ENCODE peak calls at places on chromosomes 16 and 17, in seven cellular contexts. One of them, this sample, is unnamed.

GRCh38 chr16:35210681-35211433 is 1751.4 kb downstream of the TP53TG3F start:
- DNase-seq in mucosa of descending colon: no peak
- DNase-seq in pancreas: no peak
- DNase-seq in psoas muscle: no peak
- DNase-seq in OCI-LY7: no peak
- DNase-seq in transverse colon: no peak
- DNase-seq in fibroblast of lung: no peak
- DNase-seq in this sample: no peak

GRCh38 chr17:68346448-68346847 is 55.2 kb downstream of the ARSG start:
- DNase-seq in mucosa of descending colon: peak; percentile 41
- DNase-seq in pancreas: no peak
- DNase-seq in psoas muscle: peak; percentile 61
- DNase-seq in OCI-LY7: peak; percentile 99
- DNase-seq in transverse colon: peak; percentile 62
- DNase-seq in fibroblast of lung: no peak
- DNase-seq in this sample: peak; percentile 71

GRCh38 chr16:56190903-56191806 is at the start of gene GNAO1:
- DNase-seq in mucosa of descending colon: peak; percentile 65
- DNase-seq in pancreas: peak; percentile 82
- DNase-seq in psoas muscle: peak; percentile 81
- DNase-seq in OCI-LY7: no peak
- DNase-seq in transverse colon: peak; percentile 56
- DNase-seq in fibroblast of lung: peak; percentile 56
- DNase-seq in this sample: peak; percentile 51

GRCh38 chr17:40548982-40549680 is 16.1 kb downstream of the CCR7 start:
- DNase-seq in mucosa of descending colon: peak; percentile 32
- DNase-seq in pancreas: peak; percentile 45
- DNase-seq in psoas muscle: peak; percentile 78
- DNase-seq in OCI-LY7: no peak
- DNase-seq in transverse colon: peak; percentile 40
- DNase-seq in fibroblast of lung: peak; percentile 86
- DNase-seq in this sample: peak; percentile 71

GRCh38 chr16:84617068-84617630 is 729 bp downstream of the COTL1 start:
- DNase-seq in mucosa of descending colon: peak; percentile 74
- DNase-seq in pancreas: no peak
- DNase-seq in psoas muscle: no peak
- DNase-seq in OCI-LY7: peak; percentile 64
- DNase-seq in transverse colon: peak; percentile 59
- DNase-seq in fibroblast of lung: no peak
- DNase-seq in this sample: peak; percentile 64

GRCh38 chr16:67278773-67279295 is 498 bp upstream of the PLEKHG4 start:
- DNase-seq in mucosa of descending colon: no peak
- DNase-seq in pancreas: no peak
- DNase-seq in psoas muscle: peak; percentile 56
- DNase-seq in OCI-LY7: no peak
- DNase-seq in transverse colon: peak; percentile 40
- DNase-seq in fibroblast of lung: no peak
- DNase-seq in this sample: peak; percentile 68

GRCh38 chr17:1644493-1645206 is 882 bp downstream of the SCARF1 start:
- DNase-seq in mucosa of descending colon: no peak
- DNase-seq in pancreas: no peak
- DNase-seq in psoas muscle: no peak
- DNase-seq in OCI-LY7: no peak
- DNase-seq in transverse colon: no peak
- DNase-seq in fibroblast of lung: peak; percentile 67
- DNase-seq in this sample: no peak

GRCh38 chr17:12959441-12959840 is 58.4 kb downstream of the ELAC2 start:
- DNase-seq in mucosa of descending colon: no peak
- DNase-seq in pancreas: no peak
- DNase-seq in psoas muscle: no peak
- DNase-seq in OCI-LY7: no peak
- DNase-seq in transverse colon: no peak
- DNase-seq in fibroblast of lung: peak; percentile 79
- DNase-seq in this sample: no peak

GRCh38 chr16:81668243-81669097 is 110.6 kb upstream of the PLCG2 start:
- DNase-seq in mucosa of descending colon: no peak
- DNase-seq in pancreas: no peak
- DNase-seq in psoas muscle: no peak
- DNase-seq in OCI-LY7: no peak
- DNase-seq in transverse colon: no peak
- DNase-seq in fibroblast of lung: no peak
- DNase-seq in this sample: no peak

GRCh38 chr17:45234641-45235040 is 13.0 kb downstream of the FMNL1 start:
- DNase-seq in mucosa of descending colon: no peak
- DNase-seq in pancreas: no peak
- DNase-seq in psoas muscle: no peak
- DNase-seq in OCI-LY7: peak; percentile 76
- DNase-seq in transverse colon: no peak
- DNase-seq in fibroblast of lung: no peak
- DNase-seq in this sample: no peak

GRCh38 chr16:25679468-25680010 is 12.2 kb upstream of the HS3ST4 start:
- DNase-seq in mucosa of descending colon: no peak
- DNase-seq in pancreas: no peak
- DNase-seq in psoas muscle: no peak
- DNase-seq in OCI-LY7: no peak
- DNase-seq in transverse colon: no peak
- DNase-seq in fibroblast of lung: no peak
- DNase-seq in this sample: no peak

GRCh38 chr16:51326131-51326856 is 175.2 kb upstream of the SALL1 start:
- DNase-seq in mucosa of descending colon: no peak
- DNase-seq in pancreas: no peak
- DNase-seq in psoas muscle: no peak
- DNase-seq in OCI-LY7: no peak
- DNase-seq in transverse colon: no peak
- DNase-seq in fibroblast of lung: peak; percentile 92
- DNase-seq in this sample: no peak

GRCh38 chr17:49971199-49971847 is 2.3 kb downstream of the DLX4 start:
- DNase-seq in mucosa of descending colon: no peak
- DNase-seq in pancreas: no peak
- DNase-seq in psoas muscle: no peak
- DNase-seq in OCI-LY7: no peak
- DNase-seq in transverse colon: no peak
- DNase-seq in fibroblast of lung: no peak
- DNase-seq in this sample: no peak

GRCh38 chr17:67620636-67621035 is 97.1 kb upstream of the NOL11 start:
- DNase-seq in mucosa of descending colon: no peak
- DNase-seq in pancreas: no peak
- DNase-seq in psoas muscle: no peak
- DNase-seq in OCI-LY7: no peak
- DNase-seq in transverse colon: no peak
- DNase-seq in fibroblast of lung: no peak
- DNase-seq in this sample: no peak

GRCh38 chr17:78360371-78361226 is 722 bp upstream of the SOCS3 start:
- DNase-seq in mucosa of descending colon: peak; percentile 98
- DNase-seq in pancreas: peak; percentile 100
- DNase-seq in psoas muscle: peak; percentile 97
- DNase-seq in OCI-LY7: peak; percentile 87
- DNase-seq in transverse colon: peak; percentile 97
- DNase-seq in fibroblast of lung: peak; percentile 72
- DNase-seq in this sample: peak; percentile 97

GRCh38 chr17:67198131-67198530 is 46.9 kb downstream of the HELZ start:
- DNase-seq in mucosa of descending colon: no peak
- DNase-seq in pancreas: no peak
- DNase-seq in psoas muscle: no peak
- DNase-seq in OCI-LY7: no peak
- DNase-seq in transverse colon: no peak
- DNase-seq in fibroblast of lung: no peak
- DNase-seq in this sample: no peak

GRCh38 chr17:16999931-17000625 is 28.2 kb upstream of the TNFRSF13B start:
- DNase-seq in mucosa of descending colon: no peak
- DNase-seq in pancreas: no peak
- DNase-seq in psoas muscle: no peak
- DNase-seq in OCI-LY7: no peak
- DNase-seq in transverse colon: no peak
- DNase-seq in fibroblast of lung: no peak
- DNase-seq in this sample: no peak

GRCh38 chr17:16995930-16996329 is 24.0 kb upstream of the TNFRSF13B start:
- DNase-seq in mucosa of descending colon: no peak
- DNase-seq in pancreas: no peak
- DNase-seq in psoas muscle: no peak
- DNase-seq in OCI-LY7: no peak
- DNase-seq in transverse colon: no peak
- DNase-seq in fibroblast of lung: no peak
- DNase-seq in this sample: no peak

GRCh38 chr17:16994626-16995025 is 22.7 kb upstream of the TNFRSF13B start:
- DNase-seq in mucosa of descending colon: no peak
- DNase-seq in pancreas: no peak
- DNase-seq in psoas muscle: no peak
- DNase-seq in OCI-LY7: no peak
- DNase-seq in transverse colon: no peak
- DNase-seq in fibroblast of lung: no peak
- DNase-seq in this sample: no peak

GRCh38 chr17:17001076-17001777 is 29.3 kb upstream of the TNFRSF13B start:
- DNase-seq in mucosa of descending colon: peak; percentile 11
- DNase-seq in pancreas: no peak
- DNase-seq in psoas muscle: no peak
- DNase-seq in OCI-LY7: no peak
- DNase-seq in transverse colon: no peak
- DNase-seq in fibroblast of lung: no peak
- DNase-seq in this sample: no peak

GRCh38 chr17:16997514-16998429 is 25.9 kb upstream of the TNFRSF13B start:
- DNase-seq in mucosa of descending colon: peak; percentile 86
- DNase-seq in pancreas: no peak
- DNase-seq in psoas muscle: no peak
- DNase-seq in OCI-LY7: peak; percentile 29
- DNase-seq in transverse colon: no peak
- DNase-seq in fibroblast of lung: no peak
- DNase-seq in this sample: no peak
- TF ChIP-seq CTCF in mucosa of descending colon: peak; percentile 54
- TF ChIP-seq CTCF in pancreas: no peak
- TF ChIP-seq CTCF in psoas muscle: no peak
- TF ChIP-seq CTCF in OCI-LY7: peak; percentile 58
- TF ChIP-seq CTCF in transverse colon: no peak
- TF ChIP-seq CTCF in fibroblast of lung: peak; percentile 61
- TF ChIP-seq CTCF in this sample: no peak

GRCh38 chr17:73452056-73452455 is 140.3 kb upstream of the CDC42EP4 start:
- DNase-seq in mucosa of descending colon: no peak
- DNase-seq in pancreas: no peak
- DNase-seq in psoas muscle: no peak
- DNase-seq in OCI-LY7: no peak
- DNase-seq in transverse colon: no peak
- DNase-seq in fibroblast of lung: no peak
- DNase-seq in this sample: no peak
- H3K4me3 ChIP-seq in mucosa of descending colon: no peak overlapping the region
- H3K4me3 ChIP-seq in pancreas: no peak overlapping the region
- H3K4me3 ChIP-seq in psoas muscle: no peak overlapping the region
- H3K4me3 ChIP-seq in OCI-LY7: no peak overlapping the region
- H3K4me3 ChIP-seq in transverse colon: no peak overlapping the region
- H3K4me3 ChIP-seq in fibroblast of lung: no peak overlapping the region
- H3K4me3 ChIP-seq in this sample: no peak overlapping the region

GRCh38 chr16:85651822-85652430 is 36.8 kb downstream of the GINS2 start:
- DNase-seq in mucosa of descending colon: no peak
- DNase-seq in pancreas: no peak
- DNase-seq in psoas muscle: no peak
- DNase-seq in OCI-LY7: no peak
- DNase-seq in transverse colon: no peak
- DNase-seq in fibroblast of lung: no peak
- DNase-seq in this sample: no peak
- H3K36me3 ChIP-seq in mucosa of descending colon: peaks cover 8% of the 10 kb centered on the region
- H3K36me3 ChIP-seq in pancreas: peaks cover 45% of the 10 kb centered on the region
- H3K36me3 ChIP-seq in psoas muscle: peaks cover 51% of the 10 kb centered on the region
- H3K36me3 ChIP-seq in OCI-LY7: peaks cover 76% of the 10 kb centered on the region
- H3K36me3 ChIP-seq in transverse colon: no peaks in the 10 kb centered on the region
- H3K36me3 ChIP-seq in fibroblast of lung: peaks cover 20% of the 10 kb centered on the region
- H3K36me3 ChIP-seq in this sample: peaks cover 72% of the 10 kb centered on the region

GRCh38 chr16:23836078-23836403 is 258 bp downstream of the PRKCB start:
- DNase-seq in mucosa of descending colon: no peak
- DNase-seq in pancreas: peak; percentile 54
- DNase-seq in psoas muscle: no peak
- DNase-seq in OCI-LY7: no peak
- DNase-seq in transverse colon: no peak
- DNase-seq in fibroblast of lung: no peak
- DNase-seq in this sample: peak; percentile 49

GRCh38 chr16:23836404-23837291 is 865 bp downstream of the PRKCB start:
- DNase-seq in mucosa of descending colon: peak; percentile 54
- DNase-seq in pancreas: peak; percentile 61
- DNase-seq in psoas muscle: peak; percentile 59
- DNase-seq in OCI-LY7: peak; percentile 75
- DNase-seq in transverse colon: peak; percentile 49
- DNase-seq in fibroblast of lung: no peak
- DNase-seq in this sample: peak; percentile 67

GRCh38 chr16:23837553-23838308 is 1.9 kb downstream of the PRKCB start:
- DNase-seq in mucosa of descending colon: no peak
- DNase-seq in pancreas: no peak
- DNase-seq in psoas muscle: no peak
- DNase-seq in OCI-LY7: peak; percentile 65
- DNase-seq in transverse colon: no peak
- DNase-seq in fibroblast of lung: no peak
- DNase-seq in this sample: no peak

GRCh38 chr16:23840310-23840709 is 4.5 kb downstream of the PRKCB start:
- DNase-seq in mucosa of descending colon: no peak
- DNase-seq in pancreas: no peak
- DNase-seq in psoas muscle: no peak
- DNase-seq in OCI-LY7: no peak
- DNase-seq in transverse colon: no peak
- DNase-seq in fibroblast of lung: no peak
- DNase-seq in this sample: no peak

DNA sequence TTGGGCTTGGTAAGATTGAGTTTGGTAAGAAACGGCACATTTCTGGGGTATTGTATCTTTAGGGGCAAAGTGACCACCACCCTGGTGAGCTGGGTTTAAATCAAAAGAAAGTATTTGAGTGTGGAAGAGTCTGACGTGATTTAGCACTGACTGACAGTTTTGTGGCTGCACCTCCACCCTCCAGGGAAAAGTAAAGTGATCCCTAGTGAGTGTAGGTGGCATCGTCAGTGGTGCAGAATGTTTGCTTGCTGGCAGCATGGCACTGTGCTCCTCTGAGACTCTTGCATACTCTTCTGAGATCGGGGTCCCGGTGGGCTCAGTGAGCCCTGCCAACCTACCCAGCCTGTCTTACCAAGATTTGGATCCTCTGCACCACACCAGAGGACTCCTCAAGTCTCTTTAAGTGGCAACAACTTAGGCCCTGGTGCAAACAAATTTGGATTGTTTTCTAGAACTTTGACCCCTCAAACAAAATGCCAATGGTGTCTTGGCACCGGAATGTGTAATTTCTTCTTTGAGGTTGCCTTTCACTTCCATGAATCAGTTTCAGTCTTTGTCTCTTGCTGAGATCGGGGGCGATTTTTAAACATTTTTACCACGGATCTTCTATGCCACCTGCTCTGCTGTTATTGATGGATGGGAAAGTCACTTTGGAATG is 2.8 kb downstream of the PRKCB start:
- DNase-seq in mucosa of descending colon: no peak
- DNase-seq in pancreas: no peak
- DNase-seq in psoas muscle: no peak
- DNase-seq in OCI-LY7: no peak
- DNase-seq in transverse colon: no peak
- DNase-seq in fibroblast of lung: no peak
- DNase-seq in this sample: no peak
- TF ChIP-seq CTCF in mucosa of descending colon: no peak
- TF ChIP-seq CTCF in pancreas: no peak
- TF ChIP-seq CTCF in psoas muscle: no peak
- TF ChIP-seq CTCF in OCI-LY7: no peak
- TF ChIP-seq CTCF in transverse colon: no peak
- TF ChIP-seq CTCF in fibroblast of lung: no peak
- TF ChIP-seq CTCF in this sample: no peak

DNA sequence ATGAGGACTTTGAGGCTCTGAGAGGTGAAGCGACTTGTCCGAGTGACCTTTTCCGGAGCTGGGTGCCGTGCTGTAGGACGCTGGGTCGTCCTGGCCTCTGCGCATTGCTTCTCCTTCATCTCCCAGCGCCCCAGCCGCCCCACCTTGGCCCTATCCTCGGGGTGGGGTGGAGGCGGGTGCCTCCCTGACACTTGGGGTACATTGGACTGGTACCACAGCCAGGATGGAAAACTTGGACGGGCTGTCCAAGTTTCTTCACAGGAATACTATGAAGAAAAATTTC is 147.9 kb downstream of the SPECC1 start:
- DNase-seq in mucosa of descending colon: peak; percentile 58
- DNase-seq in pancreas: no peak
- DNase-seq in psoas muscle: no peak
- DNase-seq in OCI-LY7: no peak
- DNase-seq in transverse colon: peak; percentile 27
- DNase-seq in fibroblast of lung: no peak
- DNase-seq in this sample: no peak
- H3K4me3 ChIP-seq in mucosa of descending colon: no peak overlapping the region
- H3K4me3 ChIP-seq in pancreas: peak overlapping the region; percentile 81
- H3K4me3 ChIP-seq in psoas muscle: peak overlapping the region; percentile 75
- H3K4me3 ChIP-seq in OCI-LY7: no peak overlapping the region
- H3K4me3 ChIP-seq in transverse colon: peak overlapping the region; percentile 82
- H3K4me3 ChIP-seq in fibroblast of lung: peak overlapping the region; percentile 66
- H3K4me3 ChIP-seq in this sample: peak overlapping the region; percentile 71

This sample was measured in lower lobe of right lung.